ENCODE peak calls at places on chromosome 12, in four cellular contexts. V, Z, D and G are unnamed samples.

GRCh38 chr12:122951406-122951805 is 14.9 kb downstream of the ABCB9 start:
- DNase-seq in D (no peak), V (peak; percentile 72), Z (no peak), G (no peak)

GRCh38 chr12:128947199-128947598 is 93.9 kb downstream of the GLT1D1 start:
- DNase-seq in V (no peak), Z (no peak), D (no peak), G (no peak)

GRCh38 chr12:112169086-112169872 is 43.9 kb downstream of the TRAFD1 start:
- DNase-seq in Z (no peak), V (no peak), D (no peak), G (no peak)

GRCh38 chr12:31773223-31773750 is 44.5 kb upstream of the AMN1 start:
- DNase-seq in D (peak; percentile 68), Z (no peak), V (no peak), G (no peak)

GRCh38 chr12:127829974-127830543 is 436.9 kb upstream of the TMEM132C start:
- DNase-seq in V (no peak), D (no peak), Z (no peak), G (no peak)

GRCh38 chr12:109291531-109292341 is 17.3 kb downstream of the FOXN4 start:
- DNase-seq in V (no peak), Z (peak; percentile 93), D (peak; percentile 96), G (peak; percentile 97)

GRCh38 chr12:94271351-94271750 is 123.0 kb downstream of the PLXNC1 start:
- DNase-seq in Z (no peak), D (no peak), V (no peak), G (no peak)

GRCh38 chr12:49957570-49957967 is 4.1 kb upstream of the AQP5 start:
- DNase-seq in Z (no peak), V (no peak), D (no peak), G (no peak)

GRCh38 chr12:15701212-15701611 is 88.0 kb downstream of the EPS8 start:
- DNase-seq in D (no peak), V (peak; percentile 70), Z (no peak), G (no peak)

GRCh38 chr12:57012600-57013465 is 3.5 kb downstream of the TAC3 start:
- DNase-seq in Z (no peak), V (no peak), D (peak; percentile 24), G (no peak)

GRCh38 chr12:57019983-57020719 is 3.8 kb upstream of the TAC3 start:
- DNase-seq in Z (no peak), D (no peak), V (no peak), G (no peak)

GRCh38 chr12:57018906-57019305 is 2.6 kb upstream of the TAC3 start:
- DNase-seq in D (no peak), V (no peak), Z (no peak), G (no peak)

GRCh38 chr12:57011438-57012424 is 4.6 kb downstream of the TAC3 start:
- DNase-seq in Z (no peak), V (no peak), D (no peak), G (no peak)

GRCh38 chr12:57016348-57016747 is at the start of gene TAC3:
- DNase-seq in Z (peak; percentile 36), D (peak; percentile 56), V (no peak), G (peak; percentile 85)
- H3K23ac ChIP-seq in Z (no peak within 1 kb of the TSS), D (no peak within 1 kb of the TSS), V (peak within 1 kb of the TSS; percentile 42), G (no peak within 1 kb of the TSS)

DNA sequence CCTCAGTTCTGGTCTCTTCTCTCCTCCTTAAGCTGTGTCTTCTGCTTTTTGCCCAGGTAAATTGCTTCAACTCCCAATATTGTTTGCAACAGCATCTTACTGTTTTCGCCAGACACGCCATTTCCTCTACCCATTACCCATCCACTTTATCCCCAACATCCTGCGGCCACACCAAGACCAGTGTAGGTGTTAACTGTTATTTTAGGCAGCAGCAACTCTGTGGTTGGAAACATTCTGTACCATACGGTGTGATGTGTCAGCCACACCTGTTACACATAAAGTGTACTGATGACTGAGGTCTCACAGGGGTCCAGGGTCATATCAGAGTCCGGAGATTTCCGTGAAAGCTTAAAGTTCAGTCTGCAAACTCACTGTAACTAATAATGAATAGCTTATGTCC is 21.8 kb upstream of the KLRD1 start:
- DNase-seq in Z (no peak), D (no peak), V (no peak), G (no peak)
- H3K23ac ChIP-seq in Z (peak overlapping the region; percentile 65), D (no peak overlapping the region), V (no peak overlapping the region), G (no peak overlapping the region)

GRCh38 chr12:242496-242895 is 20.1 kb downstream of the SLC6A13 start:
- DNase-seq in V (no peak), D (no peak), Z (no peak), G (no peak)
- H3K23ac ChIP-seq in V (no peak overlapping the region), D (no peak overlapping the region), Z (peak overlapping the region; percentile 16), G (no peak overlapping the region)

GRCh38 chr12:2191534-2192153 is 138.9 kb downstream of the CACNA1C start:
- DNase-seq in V (no peak), Z (no peak), D (no peak), G (no peak)

GRCh38 chr12:2194060-2194459 is 141.3 kb downstream of the CACNA1C start:
- DNase-seq in V (no peak), D (peak; percentile 37), Z (no peak), G (no peak)

GRCh38 chr12:2190085-2190484 is 137.3 kb downstream of the CACNA1C start:
- DNase-seq in V (no peak), Z (no peak), D (no peak), G (peak; percentile 69)

GRCh38 chr12:2192231-2192630 is 139.4 kb downstream of the CACNA1C start:
- DNase-seq in Z (no peak), V (no peak), D (no peak), G (no peak)

GRCh38 chr12:2190896-2191533 is 138.2 kb downstream of the CACNA1C start:
- DNase-seq in Z (no peak), V (no peak), D (no peak), G (no peak)
- H3K23ac ChIP-seq in Z (no peak overlapping the region), V (no peak overlapping the region), D (no peak overlapping the region), G (no peak overlapping the region)

DNA sequence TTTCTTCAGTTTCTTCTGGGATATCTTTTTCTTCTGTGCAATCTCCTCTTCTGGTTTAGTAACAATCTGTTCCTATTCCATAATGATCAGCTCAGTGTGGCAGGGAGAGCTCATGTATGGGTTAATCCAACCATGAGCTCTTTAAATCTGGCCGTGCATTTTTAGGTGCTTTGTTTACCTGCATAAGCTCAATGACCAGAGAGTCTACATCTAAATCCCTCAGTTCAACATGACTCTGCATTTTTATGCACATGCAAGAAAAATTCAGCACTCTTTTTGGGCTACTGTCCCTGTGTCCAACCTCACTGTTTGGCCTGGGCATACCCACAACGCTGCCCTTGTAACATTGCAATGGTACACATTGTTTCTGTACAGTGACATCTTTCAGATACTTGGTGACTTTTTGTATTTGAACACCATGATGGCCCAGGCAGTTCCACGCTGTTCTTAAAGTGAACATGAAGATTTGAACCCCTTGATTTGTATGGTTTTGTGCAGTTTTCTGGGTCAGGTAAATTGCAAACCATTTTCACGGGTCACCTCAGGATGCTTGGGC is 243.3 kb upstream of the SRRM4 start:
- DNase-seq in D (no peak), Z (no peak), V (no peak), G (no peak)
- H3K23ac ChIP-seq in D (no peak overlapping the region), Z (no peak overlapping the region), V (no peak overlapping the region), G (no peak overlapping the region)

DNA sequence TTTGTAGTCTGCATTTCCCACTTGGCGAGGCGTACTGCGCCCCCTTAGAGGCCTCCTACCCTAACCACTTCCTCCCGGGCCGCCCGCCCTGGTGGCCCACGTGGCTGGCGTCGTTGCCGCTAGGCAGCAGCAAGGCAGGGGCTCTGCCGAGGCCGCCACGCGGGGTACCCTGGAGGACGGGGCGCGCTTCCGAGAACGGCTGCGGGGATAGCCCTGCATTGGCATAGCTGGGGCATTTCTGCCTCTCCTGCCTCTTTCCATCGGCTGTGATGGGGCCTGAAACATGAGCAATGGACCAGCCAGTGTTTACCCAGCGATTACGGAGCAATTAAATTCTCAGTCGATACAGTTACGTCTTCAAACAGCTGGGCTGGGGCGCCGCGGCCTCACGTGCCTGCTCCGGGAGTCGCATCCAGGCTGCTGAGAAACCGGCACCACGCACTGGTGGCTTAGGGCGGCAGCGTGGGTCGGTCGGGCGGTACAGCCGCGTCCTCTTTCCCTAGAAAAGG is 38.1 kb downstream of the IQSEC3 start:
- DNase-seq in D (no peak), V (no peak), Z (no peak), G (peak; percentile 70)
- H3K23ac ChIP-seq in D (no peak overlapping the region), V (no peak overlapping the region), Z (peak overlapping the region; percentile 3), G (no peak overlapping the region)

GRCh38 chr12:118534003-118534402 is 157.6 kb downstream of the SUDS3 start:
- DNase-seq in Z (no peak), V (no peak), D (no peak), G (peak; percentile 44)
- H3K23ac ChIP-seq in Z (no peak overlapping the region), V (no peak overlapping the region), D (no peak overlapping the region), G (no peak overlapping the region)

DNA sequence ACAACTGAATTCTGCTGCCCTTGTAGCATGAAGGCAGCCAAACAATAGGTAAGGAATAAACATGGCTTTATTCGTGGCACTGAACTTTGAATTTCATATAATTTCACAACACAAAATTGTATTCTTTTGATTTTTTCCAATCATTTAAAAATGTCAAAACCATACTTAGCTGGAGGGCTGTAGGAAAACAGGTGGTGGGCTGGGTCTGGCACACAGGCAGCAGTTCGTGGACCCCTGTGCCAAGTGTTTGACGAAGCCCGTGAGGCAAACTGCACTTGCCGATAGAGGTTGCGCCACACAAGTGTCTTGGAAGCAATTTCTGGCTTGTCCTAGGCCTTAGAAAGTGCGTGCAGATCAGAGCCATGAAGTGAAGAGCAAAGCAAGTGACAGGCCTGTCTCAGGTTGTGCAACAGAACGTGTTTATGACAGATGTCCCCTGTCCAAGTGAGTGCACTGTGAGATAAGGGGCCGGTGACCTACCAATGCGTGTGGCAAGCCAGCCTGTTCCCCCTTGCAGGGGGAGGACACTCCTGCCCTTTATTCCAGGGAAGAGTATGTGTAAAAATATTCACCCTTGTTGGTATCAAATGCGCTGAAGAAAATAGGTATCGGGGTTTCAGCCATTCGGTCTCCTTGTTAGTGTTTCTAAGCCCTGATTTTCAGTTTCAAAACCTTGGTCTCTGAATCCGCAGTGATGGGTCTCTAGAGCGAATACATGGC is 803 bp upstream of the CHPT1 start:
- DNase-seq in V (no peak), D (no peak), Z (no peak), G (no peak)
- H3K23ac ChIP-seq in V (peak overlapping the region; percentile 94), D (peak overlapping the region; percentile 80), Z (no peak overlapping the region), G (no peak overlapping the region)